ENCODE peak calls at places on chromosomes 7 and 10, in ten cellular contexts. M, K, T, H, D, R, P, U, Z and F are unnamed samples.

GRCh38 chr10:71796749-71797405 is 23.6 kb upstream of the VSIR start:
- DNase-seq in M (no peak), K (no peak), T (no peak), H (no peak), D (no peak), R (no peak), P (no peak), U (no peak), Z (no peak), F (no peak)

GRCh38 chr10:130215918-130216205 is 79.7 kb downstream of the GLRX3 start:
- DNase-seq in M (no peak), K (no peak), T (no peak), H (no peak), D (no peak), R (no peak), P (no peak), U (no peak), Z (no peak), F (peak; percentile 31)

GRCh38 chr10:80443531-80443974 is 10.6 kb upstream of the TSPAN14 start:
- DNase-seq in M (no peak), K (no peak), T (no peak), H (no peak), D (no peak), R (no peak), P (no peak), U (no peak), Z (no peak), F (no peak)

GRCh38 chr10:59823111-59823510 is 69.9 kb upstream of the MRLN start:
- DNase-seq in M (no peak), K (no peak), T (no peak), H (no peak), D (no peak), R (no peak), P (no peak), U (no peak), Z (no peak), F (no peak)

GRCh38 chr10:95290801-95291633 is at the start of gene PDLIM1:
- DNase-seq in M (peak; percentile 51), K (peak; percentile 89), T (no peak), H (peak; percentile 59), D (peak; percentile 86), R (peak; percentile 57), P (no peak), U (no peak), Z (peak; percentile 83), F (peak; percentile 82)

GRCh38 chr10:70132098-70133029 is at the start of gene AIFM2:
- DNase-seq in M (peak; percentile 29), K (peak; percentile 90), T (peak; percentile 14), H (peak; percentile 92), D (peak; percentile 88), R (peak; percentile 48), P (no peak), U (no peak), Z (peak; percentile 85), F (peak; percentile 94)

GRCh38 chr7:34096135-34096775 is 190.9 kb downstream of the BMPER start:
- DNase-seq in M (no peak), K (peak; percentile 48), T (peak; percentile 91), H (peak; percentile 75), D (peak; percentile 86), R (no peak), P (peak; percentile 48), U (peak; percentile 8), Z (no peak), F (no peak)

GRCh38 chr7:141544831-141545230 is 6.4 kb upstream of the AGK start:
- DNase-seq in M (no peak), K (no peak), T (no peak), H (no peak), D (no peak), R (no peak), P (no peak), U (no peak), Z (no peak), F (no peak)

GRCh38 chr10:23171232-23171876 is 20.8 kb upstream of the PTF1A start:
- DNase-seq in M (peak; percentile 56), K (no peak), T (no peak), H (no peak), D (no peak), R (no peak), P (no peak), U (no peak), Z (peak; percentile 81), F (no peak)

GRCh38 chr10:24723788-24724380 is at the start of gene ARHGAP21:
- DNase-seq in M (peak; percentile 45), K (peak; percentile 75), T (no peak), H (peak; percentile 81), D (peak; percentile 86), R (peak; percentile 51), P (peak; percentile 64), U (peak; percentile 21), Z (peak; percentile 78), F (peak; percentile 91)

GRCh38 chr7:107128748-107129147 is 40.1 kb upstream of the HBP1 start:
- DNase-seq in M (no peak), K (no peak), T (no peak), H (no peak), D (no peak), R (no peak), P (no peak), U (no peak), Z (no peak), F (no peak)

GRCh38 chr7:107123392-107123791 is 45.4 kb upstream of the HBP1 start:
- DNase-seq in M (no peak), K (no peak), T (no peak), H (no peak), D (no peak), R (no peak), P (no peak), U (no peak), Z (no peak), F (no peak)

GRCh38 chr7:107130487-107131220 is 38.1 kb upstream of the HBP1 start:
- DNase-seq in M (no peak), K (no peak), T (no peak), H (no peak), D (no peak), R (no peak), P (no peak), U (no peak), Z (no peak), F (no peak)

GRCh38 chr7:107125475-107125874 is 43.3 kb upstream of the HBP1 start:
- DNase-seq in M (no peak), K (no peak), T (no peak), H (no peak), D (no peak), R (no peak), P (no peak), U (no peak), Z (no peak), F (no peak)

GRCh38 chr7:107128217-107128616 is 40.6 kb upstream of the HBP1 start:
- DNase-seq in M (no peak), K (no peak), T (no peak), H (no peak), D (no peak), R (no peak), P (no peak), U (no peak), Z (no peak), F (no peak)
- TF ChIP-seq CTCF in M (no peak), K (no peak), T (no peak), H (no peak), D (no peak), R (no peak), P (no peak), U (no peak), Z (no peak), F (no peak)

DNA sequence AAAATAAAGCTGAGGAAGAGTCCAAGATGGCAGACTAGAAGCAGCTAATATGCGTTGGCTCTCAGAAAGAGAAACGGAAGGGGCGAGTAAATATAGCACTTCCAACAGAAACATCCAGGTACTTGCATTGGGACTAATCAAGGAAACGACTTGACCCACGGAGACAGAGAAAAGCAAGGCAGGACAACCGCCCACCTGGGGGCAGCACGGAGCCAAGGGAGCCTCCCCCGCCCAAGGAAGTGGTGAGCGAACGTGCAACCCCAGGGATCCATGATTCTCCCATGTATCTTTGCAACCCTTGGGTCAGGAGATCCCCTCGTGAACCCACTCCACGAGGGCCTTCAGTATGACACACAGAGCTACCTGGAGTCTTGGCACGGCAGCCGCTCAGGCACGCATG is 45.4 kb upstream of the GRM3 start:
- DNase-seq in M (peak; percentile 24), K (no peak), T (no peak), H (no peak), D (no peak), R (no peak), P (no peak), U (no peak), Z (peak; percentile 88), F (peak; percentile 35)
- TF ChIP-seq CTCF in M (peak; percentile 40), K (no peak), T (no peak), H (no peak), D (no peak), R (no peak), P (no peak), U (no peak), Z (peak; percentile 79), F (no peak)

DNA sequence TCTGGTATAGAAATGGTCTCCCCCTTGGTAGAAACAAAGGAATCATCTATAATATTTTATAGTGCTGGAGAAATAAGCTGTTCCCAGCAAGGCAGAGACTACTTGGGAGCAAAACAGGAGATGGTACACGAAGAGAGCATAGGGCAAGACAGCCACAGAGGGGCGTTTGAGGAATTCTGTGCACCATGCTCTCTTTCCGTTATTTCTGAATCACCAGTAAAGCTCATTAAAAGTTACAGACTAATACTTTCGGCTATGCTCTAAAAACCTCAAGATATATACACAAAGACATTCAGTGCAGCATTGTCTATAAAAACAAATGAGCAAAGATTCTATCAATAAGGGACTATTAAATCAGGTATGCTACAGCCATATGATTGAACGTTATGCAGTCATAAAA is 68.5 kb upstream of the FHIP2A start:
- DNase-seq in M (no peak), K (no peak), T (peak; percentile 44), H (no peak), D (no peak), R (no peak), P (no peak), U (no peak), Z (no peak), F (no peak)
- TF ChIP-seq CTCF in M (no peak), K (no peak), T (peak; percentile 45), H (no peak), D (no peak), R (no peak), P (no peak), U (no peak), Z (no peak), F (no peak)

GRCh38 chr10:97065686-97066679 is 119.8 kb downstream of the SLIT1 start:
- DNase-seq in M (no peak), K (no peak), T (no peak), H (no peak), D (no peak), R (no peak), P (no peak), U (no peak), Z (no peak), F (no peak)

GRCh38 chr10:97069026-97069425 is 116.7 kb downstream of the SLIT1 start:
- DNase-seq in M (no peak), K (no peak), T (no peak), H (no peak), D (no peak), R (no peak), P (no peak), U (no peak), Z (no peak), F (no peak)

GRCh38 chr10:97069576-97070362 is 116.0 kb downstream of the SLIT1 start:
- DNase-seq in M (no peak), K (no peak), T (no peak), H (no peak), D (no peak), R (no peak), P (no peak), U (no peak), Z (no peak), F (no peak)

GRCh38 chr10:97066877-97067555 is 118.7 kb downstream of the SLIT1 start:
- DNase-seq in M (no peak), K (no peak), T (no peak), H (no peak), D (no peak), R (no peak), P (no peak), U (no peak), Z (no peak), F (no peak)

GRCh38 chr10:97067716-97068391 is 117.9 kb downstream of the SLIT1 start:
- DNase-seq in M (no peak), K (no peak), T (no peak), H (no peak), D (no peak), R (no peak), P (no peak), U (no peak), Z (no peak), F (no peak)
- TF ChIP-seq CTCF in M (peak; percentile 36), K (no peak), T (no peak), H (no peak), D (no peak), R (no peak), P (no peak), U (no peak), Z (peak; percentile 58), F (no peak)